ENCODE peak calls at places on chromosomes 16 and 17, in ten cellular contexts. S is pancreas; Y is IMR-90; I is coronary artery; O is CD8-positive, alpha-beta memory T cell; D is GM23248; F is naive thymus-derived CD4-positive, alpha-beta T cell; U is cardiac fibroblast; K is epithelial cell of proximal tubule; L is AG04450. R is an unnamed sample.
A peak's percentile ranks its signal among the peaks of the same experiment; 100 is the strongest.

GRCh38 chr16:27225536-27226360 is 22.4 kb downstream of the KDM8 start:
- DNase-seq in F (no peak), I (no peak), Y (no peak), D (no peak), L (no peak), U (no peak), O (no peak), S (peak; percentile 54), K (no peak), R (no peak)

GRCh38 chr17:13158511-13159240 is 140.8 kb upstream of the ELAC2 start:
- DNase-seq in L (no peak), K (no peak), D (peak; percentile 76), I (no peak), S (no peak), U (no peak), Y (peak; percentile 17), O (no peak), F (no peak), R (no peak)

GRCh38 chr17:74682028-74682427 is 30.7 kb downstream of the CD300LF start:
- DNase-seq in L (no peak), D (no peak), I (no peak), O (no peak), F (no peak), S (no peak), K (no peak), Y (no peak), U (no peak), R (no peak)

GRCh38 chr16:11257131-11257938 is 1.3 kb upstream of the SOCS1 start:
- DNase-seq in I (no peak), D (peak; percentile 91), Y (peak; percentile 84), U (peak; percentile 90), K (peak; percentile 27), L (no peak), F (peak; percentile 37), O (peak; percentile 70), S (peak; percentile 72), R (peak; percentile 91)

GRCh38 chr16:57256601-57257395 is 11.7 kb downstream of the ARL2BP start:
- DNase-seq in O (no peak), D (no peak), F (no peak), Y (no peak), U (no peak), L (no peak), K (no peak), S (peak; percentile 51), I (no peak), R (no peak)

GRCh38 chr16:84482001-84482891 is 22.2 kb downstream of the MEAK7 start:
- DNase-seq in K (no peak), Y (no peak), O (no peak), I (peak; percentile 55), U (no peak), S (peak; percentile 48), D (no peak), L (no peak), F (no peak), R (no peak)

GRCh38 chr17:60269417-60269816 is 119.6 kb downstream of the CA4 start:
- DNase-seq in I (no peak), L (no peak), U (no peak), Y (no peak), D (no peak), S (no peak), O (no peak), K (no peak), F (no peak), R (no peak)

GRCh38 chr17:51670899-51671298 is 410.6 kb downstream of the UTP18 start:
- DNase-seq in O (no peak), I (no peak), Y (no peak), L (no peak), U (no peak), K (no peak), F (no peak), S (no peak), D (no peak), R (no peak)

DNA sequence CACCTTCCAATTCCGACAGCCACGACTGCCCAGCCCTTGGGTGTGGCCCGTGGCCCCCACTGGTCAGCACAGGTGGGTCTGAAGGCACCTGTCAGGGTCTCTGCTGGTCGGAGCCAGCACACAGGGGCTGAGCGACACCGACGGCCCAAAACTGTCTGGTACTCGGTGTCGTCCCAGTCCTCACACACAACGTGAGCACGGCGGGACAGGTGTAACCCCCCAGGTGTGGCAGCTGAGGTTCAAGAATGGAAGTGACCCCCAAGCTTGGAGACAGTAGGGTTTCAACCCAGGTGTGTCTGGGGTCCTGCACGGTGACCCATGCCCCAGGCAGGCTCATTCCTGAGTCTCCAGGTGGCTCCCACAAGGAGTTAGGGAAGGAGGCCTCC is 1.0 kb downstream of the GALNS start:
- DNase-seq in Y (no peak), S (no peak), L (no peak), D (no peak), F (peak; percentile 8), U (no peak), I (no peak), O (peak; percentile 52), K (no peak), R (no peak)
- H3K4me3 ChIP-seq in Y (peak overlapping the region; percentile 46), S (peak overlapping the region; percentile 99), L (peak overlapping the region; percentile 74), D (peak overlapping the region; percentile 71), F (no peak overlapping the region), U (peak overlapping the region; percentile 78), I (peak overlapping the region; percentile 95), O (no peak overlapping the region), K (peak overlapping the region; percentile 98), R (peak overlapping the region; percentile 65)

GRCh38 chr17:18038861-18039534 is at the start of the genes ATPAF2 and GID4:
- DNase-seq in L (peak; percentile 96), K (peak; percentile 77), Y (peak; percentile 98), F (peak; percentile 99), I (peak; percentile 99), U (peak; percentile 99), D (peak; percentile 100), O (peak; percentile 100), S (peak; percentile 100), R (peak; percentile 100)

GRCh38 chr17:18038149-18038850 is 668 bp downstream of the ATPAF2 start:
- DNase-seq in L (no peak), F (no peak), I (no peak), D (peak; percentile 51), U (peak; percentile 26), K (no peak), Y (peak; percentile 16), S (no peak), O (no peak), R (no peak)

GRCh38 chr17:18039535-18040286 is 503 bp downstream of the GID4 start:
- DNase-seq in L (no peak), S (peak; percentile 81), O (peak; percentile 49), Y (no peak), K (no peak), U (no peak), F (no peak), I (no peak), D (peak; percentile 66), R (peak; percentile 49)

GRCh38 chr17:18035704-18036103 is 3.3 kb downstream of the ATPAF2 start:
- DNase-seq in U (no peak), K (no peak), L (no peak), S (no peak), I (no peak), D (no peak), F (no peak), Y (no peak), O (no peak), R (no peak)

DNA sequence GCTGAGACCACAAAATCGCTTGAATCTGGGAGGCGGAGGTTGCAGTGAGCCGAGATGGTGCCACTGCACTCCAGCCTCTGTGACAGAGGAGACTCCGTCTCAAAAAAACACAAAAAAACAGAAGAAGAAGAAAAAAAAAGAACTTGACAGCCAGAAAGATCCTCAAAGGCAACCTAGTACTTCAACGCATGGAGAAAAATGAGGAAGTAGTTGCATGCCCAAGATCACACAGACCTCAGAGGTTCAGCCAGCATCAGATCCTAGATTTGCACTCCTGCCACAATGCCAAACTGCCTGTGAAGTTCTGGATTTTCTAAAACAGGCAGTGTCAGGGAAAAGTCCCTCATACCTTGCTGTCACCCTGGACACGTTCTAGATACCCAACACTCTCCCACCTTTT is 1.5 kb downstream of the ATPAF2 start:
- DNase-seq in L (no peak), F (no peak), U (no peak), I (no peak), O (no peak), Y (no peak), S (no peak), K (no peak), D (no peak), R (no peak)
- H3K4me3 ChIP-seq in L (peak overlapping the region; percentile 10), F (no peak overlapping the region), U (no peak overlapping the region), I (no peak overlapping the region), O (no peak overlapping the region), Y (no peak overlapping the region), S (no peak overlapping the region), K (no peak overlapping the region), D (peak overlapping the region; percentile 86), R (no peak overlapping the region)

GRCh38 chr17:31842416-31843381 is 16.3 kb downstream of the COPRS start:
- DNase-seq in K (no peak), L (peak; percentile 60), F (peak; percentile 70), I (peak; percentile 81), O (peak; percentile 73), U (peak; percentile 77), Y (peak; percentile 77), D (peak; percentile 80), S (peak; percentile 78), R (peak; percentile 88)
- H3K4me3 ChIP-seq in K (peak overlapping the region; percentile 39), L (peak overlapping the region; percentile 39), F (no peak overlapping the region), I (peak overlapping the region; percentile 49), O (peak overlapping the region; percentile 11), U (peak overlapping the region; percentile 7), Y (no peak overlapping the region), D (peak overlapping the region; percentile 44), S (peak overlapping the region; percentile 25), R (no peak overlapping the region)

DNA sequence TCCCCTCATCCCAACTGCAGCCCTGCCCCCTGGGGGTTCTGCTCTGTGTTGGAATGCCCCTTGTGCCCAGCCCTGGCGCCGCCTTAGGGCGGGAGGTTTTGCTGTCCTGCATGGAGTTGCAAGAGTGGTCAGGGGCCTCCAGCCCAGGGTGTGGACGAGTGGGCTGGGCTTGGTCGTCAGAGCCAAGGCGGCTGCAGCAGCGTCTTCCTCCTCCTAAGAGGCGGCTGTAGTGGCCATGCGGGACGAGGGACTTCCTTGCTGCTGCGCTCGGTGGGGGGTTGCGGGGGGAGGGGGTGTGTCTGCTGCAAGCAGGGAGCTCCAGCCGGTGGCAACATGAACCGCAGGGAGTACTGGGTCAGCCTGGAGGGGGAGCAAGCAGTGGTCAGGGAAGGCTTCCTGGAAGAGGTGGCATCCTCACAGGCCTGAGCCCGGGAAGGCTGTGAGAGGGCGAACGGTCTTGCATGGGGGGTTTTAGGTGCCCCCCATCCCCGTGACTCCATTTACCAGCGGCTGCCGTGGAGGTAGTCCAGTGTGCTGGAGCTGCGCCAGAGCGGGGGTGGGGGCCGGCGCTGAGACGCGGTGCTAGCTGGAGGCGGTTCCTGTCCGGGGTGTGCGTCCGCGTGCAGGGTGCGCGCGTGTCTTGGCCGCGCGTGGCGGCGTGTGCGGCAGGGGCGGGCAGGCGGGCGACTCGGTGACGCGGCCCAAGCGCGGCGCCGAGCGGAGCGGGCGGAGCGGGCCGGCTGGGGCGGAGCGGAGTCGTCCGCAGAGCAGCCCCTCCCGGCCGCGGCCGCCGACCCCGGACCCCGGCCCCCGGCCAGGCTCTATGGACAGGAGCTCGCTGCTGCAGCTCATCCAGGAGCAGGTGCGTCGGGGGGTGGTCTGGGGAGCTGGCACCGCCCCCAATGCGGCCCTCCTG is at the start of gene RHBDL1:
- DNase-seq in O (no peak), U (peak; percentile 33), S (no peak), K (no peak), Y (peak; percentile 42), L (no peak), I (no peak), F (no peak), D (peak; percentile 64), R (no peak)
- H3K4me3 ChIP-seq in O (no peak within 1 kb of the TSS), U (peak within 1 kb of the TSS; percentile 34), S (peak within 1 kb of the TSS; percentile 35), K (peak within 1 kb of the TSS; percentile 57), Y (peak within 1 kb of the TSS; percentile 50), L (peak within 1 kb of the TSS; percentile 57), I (peak within 1 kb of the TSS; percentile 67), F (no peak within 1 kb of the TSS), D (peak within 1 kb of the TSS; percentile 68), R (peak within 1 kb of the TSS; percentile 28)

R was measured in foreskin fibroblast.